ENCODE peak calls at places on chromosomes 7 and 10, in five cellular contexts. F, S, W, P and K are unnamed samples.

GRCh38 chr7:24576171-24577052 is 3.2 kb downstream of the PALS2 start:
- DNase-seq in F (no peak), S (no peak), W (no peak), P (no peak), K (no peak)

GRCh38 chr7:108403597-108404217 is 52.5 kb downstream of the NRCAM start:
- DNase-seq in F (no peak), S (no peak), W (no peak), P (no peak), K (no peak)

GRCh38 chr10:52030051-52030867 is 283.8 kb upstream of the DKK1 start:
- DNase-seq in F (no peak), S (no peak), W (no peak), P (no peak), K (no peak)

GRCh38 chr7:152709307-152710133 is 33.6 kb upstream of the XRCC2 start:
- DNase-seq in F (no peak), S (no peak), W (no peak), P (no peak), K (no peak)

GRCh38 chr10:5476918-5477525 is 22.3 kb downstream of the CALML5 start:
- DNase-seq in F (no peak), S (no peak), W (no peak), P (no peak), K (no peak)

GRCh38 chr7:70238171-70238575 is 639.9 kb downstream of the AUTS2 start:
- DNase-seq in F (no peak), S (no peak), W (peak), P (peak), K (no peak)

GRCh38 chr10:13328588-13328987 is 19.5 kb downstream of the SEPHS1 start:
- DNase-seq in F (no peak), S (no peak), W (no peak), P (no peak), K (no peak)

GRCh38 chr7:108589874-108590273 is 20.2 kb downstream of the DNAJB9 start:
- DNase-seq in F (no peak), S (no peak), W (no peak), P (no peak), K (no peak)

GRCh38 chr10:70750156-70750703 is 34.9 kb downstream of the TBATA start:
- DNase-seq in F (no peak), S (no peak), W (no peak), P (no peak), K (no peak)

GRCh38 chr7:121344093-121344492 is 15.3 kb downstream of the WNT16 start:
- DNase-seq in F (no peak), S (no peak), W (no peak), P (no peak), K (no peak)

GRCh38 chr7:44281811-44282600 is 43.4 kb downstream of the CAMK2B start:
- DNase-seq in F (peak), S (no peak), W (no peak), P (peak), K (peak)

GRCh38 chr7:94687810-94688209 is 31.9 kb upstream of the SGCE start:
- DNase-seq in F (no peak), S (no peak), W (no peak), P (no peak), K (no peak)

GRCh38 chr10:91690412-91690811 is 57.5 kb upstream of the PPP1R3C start:
- DNase-seq in F (no peak), S (no peak), W (no peak), P (no peak), K (no peak)

GRCh38 chr7:51316262-51316665 is 345 bp downstream of the COBL start:
- DNase-seq in F (peak), S (no peak), W (no peak), P (peak), K (peak)
- TF ChIP-seq CTCF in F (no peak), S (no peak), W (no peak), P (peak), K (no peak)

GRCh38 chr10:35605191-35605590 is at the start of gene GJD4:
- DNase-seq in F (no peak), S (no peak), W (no peak), P (no peak), K (no peak)

GRCh38 chr10:35595106-35595505 is 10.0 kb upstream of the GJD4 start:
- DNase-seq in F (no peak), S (no peak), W (no peak), P (no peak), K (no peak)

GRCh38 chr10:35594115-35594849 is 10.9 kb upstream of the GJD4 start:
- DNase-seq in F (no peak), S (no peak), W (no peak), P (no peak), K (no peak)

GRCh38 chr10:35598379-35598778 is 6.8 kb upstream of the GJD4 start:
- DNase-seq in F (no peak), S (no peak), W (no peak), P (no peak), K (no peak)

GRCh38 chr10:35600193-35600592 is 4.9 kb upstream of the GJD4 start:
- DNase-seq in F (no peak), S (no peak), W (no peak), P (no peak), K (no peak)
- TF ChIP-seq CTCF in F (no peak), S (no peak), W (peak), P (no peak), K (no peak)

GRCh38 chr7:74049997-74050798 is 22.2 kb downstream of the ELN start:
- DNase-seq in F (no peak), S (no peak), W (no peak), P (no peak), K (no peak)

GRCh38 chr7:74052628-74053027 is 24.7 kb downstream of the ELN start:
- DNase-seq in F (no peak), S (no peak), W (no peak), P (no peak), K (no peak)

GRCh38 chr7:74051193-74051592 is 23.2 kb downstream of the ELN start:
- DNase-seq in F (peak), S (no peak), W (no peak), P (no peak), K (no peak)

GRCh38 chr7:74053589-74054186 is 25.7 kb downstream of the ELN start:
- DNase-seq in F (no peak), S (no peak), W (no peak), P (no peak), K (no peak)

DNA sequence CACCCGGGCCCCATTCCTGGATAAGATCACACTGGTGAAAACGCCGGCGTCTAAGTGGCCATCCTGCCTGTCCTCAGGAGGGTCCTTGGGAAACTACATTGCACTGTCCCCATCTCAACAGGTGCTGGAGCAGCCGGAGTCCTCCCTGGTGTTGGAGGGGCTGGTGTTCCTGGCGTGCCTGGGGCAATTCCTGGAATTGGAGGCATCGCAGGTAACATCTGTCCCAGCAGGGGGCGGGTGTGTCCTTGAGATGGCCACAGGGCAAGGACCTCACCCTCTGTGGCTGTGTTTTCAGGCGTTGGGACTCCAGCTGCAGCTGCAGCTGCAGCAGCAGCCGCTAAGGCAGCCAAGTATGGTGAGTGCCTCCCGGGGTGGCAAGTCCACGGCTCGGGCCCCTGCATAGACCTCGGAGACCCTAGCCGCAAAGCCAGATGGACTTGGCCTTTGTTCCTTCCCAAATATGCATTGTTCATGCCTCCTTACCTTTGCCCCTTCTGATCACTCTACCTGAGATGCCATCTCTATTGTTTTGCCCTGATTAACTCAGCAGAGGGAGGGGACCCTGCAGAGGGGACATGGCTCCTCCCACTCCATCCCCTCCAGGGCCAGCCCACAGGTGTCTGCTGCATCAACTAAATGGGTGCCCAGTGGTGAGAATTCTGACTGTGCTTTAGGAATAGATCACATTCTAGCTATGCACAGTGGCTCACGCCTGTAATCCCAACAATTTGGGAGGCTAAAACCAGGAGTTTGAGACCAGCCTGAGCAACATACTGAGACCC is 23.8 kb downstream of the ELN start:
- DNase-seq in F (peak), S (no peak), W (no peak), P (peak), K (no peak)
- TF ChIP-seq CTCF in F (peak), S (no peak), W (peak), P (no peak), K (no peak)

GRCh38 chr7:142508251-142508650 is 241.0 kb upstream of the PRSS1 start:
- DNase-seq in F (no peak), S (no peak), W (no peak), P (no peak), K (no peak)
- TF ChIP-seq CTCF in F (no peak), S (no peak), W (no peak), P (no peak), K (no peak)